ENCODE peak calls at places on chromosomes 5 and 9, in four cellular contexts. T, P, M and Q are unnamed samples.

GRCh38 chr9:69933445-69933844 is 110.2 kb upstream of the MAMDC2 start:
- DNase-seq in T (no peak), M (no peak), P (no peak), Q (no peak)

GRCh38 chr9:124843635-124844034 is 9.6 kb upstream of the WDR38 start:
- DNase-seq in M (no peak), T (no peak), P (no peak), Q (no peak)

GRCh38 chr9:92650839-92651621 is 18.9 kb downstream of the IPPK start:
- DNase-seq in M (peak), T (no peak), P (no peak), Q (no peak)

GRCh38 chr5:16522096-16522495 is 56.5 kb upstream of the ZNF622 start:
- DNase-seq in T (no peak), P (no peak), M (no peak), Q (no peak)

GRCh38 chr9:126454795-126455194 is 128.2 kb downstream of the MVB12B start:
- DNase-seq in M (no peak), T (no peak), P (no peak), Q (no peak)

GRCh38 chr5:17282283-17283120 is 65.1 kb downstream of the BASP1 start:
- DNase-seq in T (no peak), M (no peak), P (no peak), Q (no peak)

GRCh38 chr5:171484460-171484899 is 65.0 kb downstream of the FGF18 start:
- DNase-seq in M (no peak), T (peak), P (no peak), Q (no peak)

GRCh38 chr5:98108497-98108896 is 665.0 kb upstream of the RGMB start:
- DNase-seq in T (no peak), P (no peak), M (peak), Q (no peak)

GRCh38 chr9:95874303-95874988 is 1.0 kb upstream of the ERCC6L2 start:
- DNase-seq in P (no peak), M (peak), T (no peak), Q (peak)

GRCh38 chr5:149514512-149514911 is 36.7 kb downstream of the CSNK1A1 start:
- DNase-seq in M (no peak), T (no peak), P (no peak), Q (no peak)

GRCh38 chr9:78775889-78776288 is 479.0 kb downstream of the PSAT1 start:
- DNase-seq in P (no peak), M (no peak), T (no peak), Q (no peak)

GRCh38 chr5:154042751-154043150 is 4.0 kb downstream of the MFAP3 start:
- DNase-seq in P (no peak), M (no peak), T (no peak), Q (no peak)

DNA sequence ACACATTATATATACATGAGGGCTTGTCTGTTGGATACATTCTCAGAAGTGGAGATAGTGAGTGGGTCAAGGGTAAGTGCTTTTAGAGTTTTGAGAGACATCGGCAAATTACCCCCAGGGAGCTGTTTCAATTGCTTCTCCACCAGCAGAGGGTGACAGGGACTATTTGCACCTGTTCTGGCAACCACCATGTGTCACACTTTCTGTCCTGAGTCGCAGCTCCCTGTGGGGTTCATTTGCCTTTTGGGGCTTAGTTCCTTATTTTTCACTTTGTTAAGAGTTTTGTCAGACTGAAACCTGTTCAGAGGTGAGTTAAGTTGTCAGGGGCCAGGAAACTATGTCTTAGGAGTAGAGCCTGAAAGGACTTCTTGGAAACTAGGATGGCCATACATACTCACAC is 20.1 kb upstream of the SLC36A1 start:
- DNase-seq in T (no peak), M (no peak), P (no peak), Q (no peak)
- H3K4me3 ChIP-seq in T (no peak), M (no peak), P (no peak), Q (no peak)

GRCh38 chr5:6732634-6733410 is 19.6 kb downstream of the TENT4A start:
- DNase-seq in M (peak), T (no peak), P (no peak), Q (no peak)
- H3K4me3 ChIP-seq in M (peak), T (no peak), P (no peak), Q (no peak)

GRCh38 chr5:168434746-168435321 is 51.4 kb upstream of the RARS1 start:
- DNase-seq in M (peak), P (no peak), T (no peak), Q (no peak)
- H3K4me3 ChIP-seq in M (no peak), P (no peak), T (no peak), Q (no peak)

DNA sequence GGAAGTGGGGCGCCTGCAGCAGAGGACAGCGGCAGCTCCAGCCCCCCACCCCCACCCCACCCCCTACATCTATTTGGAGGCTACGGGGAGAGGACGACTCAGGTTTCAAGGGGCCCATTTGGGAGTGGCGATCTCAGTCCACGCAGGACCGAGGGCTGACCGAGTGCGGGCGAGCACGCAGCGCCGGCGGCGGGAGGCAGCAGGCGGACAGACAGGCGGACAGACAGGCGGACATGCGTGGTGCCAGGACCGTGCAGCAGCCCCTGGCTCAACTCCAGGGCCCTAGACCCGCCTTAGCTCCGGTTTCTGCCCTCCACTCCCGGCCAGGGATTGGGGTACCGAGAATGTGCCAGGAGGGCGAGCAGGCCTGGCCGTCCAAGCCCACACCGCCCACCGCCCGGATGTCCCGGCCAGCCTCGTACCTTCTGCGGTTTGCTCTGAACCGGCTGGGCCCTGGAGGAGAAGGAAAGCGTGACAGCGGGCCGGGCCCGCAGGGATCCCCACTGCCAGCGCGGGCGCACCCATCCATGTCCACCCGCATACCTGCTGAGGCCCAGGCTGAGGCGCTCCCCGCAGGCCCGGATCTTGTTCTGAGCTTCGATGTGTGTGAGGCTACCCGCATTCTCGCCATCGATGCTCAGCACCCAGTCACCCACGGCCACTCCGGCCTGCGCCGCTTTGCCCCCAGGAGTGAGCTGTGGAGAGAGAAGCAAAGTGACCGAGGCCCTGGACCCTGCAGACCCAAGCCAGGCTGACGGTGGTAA is 5.2 kb downstream of the PDLIM7 start:
- DNase-seq in T (no peak), P (no peak), M (no peak), Q (no peak)
- H3K4me3 ChIP-seq in T (no peak), P (peak), M (no peak), Q (no peak)

GRCh38 chr9:134881313-134881670 is 682 bp downstream of the FCN2 start:
- DNase-seq in M (no peak), T (no peak), P (no peak), Q (no peak)

GRCh38 chr9:134880484-134881312 is at the start of gene FCN2:
- DNase-seq in P (no peak), T (peak), M (no peak), Q (no peak)

GRCh38 chr9:134883040-134883782 is 2.6 kb downstream of the FCN2 start:
- DNase-seq in M (no peak), T (no peak), P (no peak), Q (no peak)

GRCh38 chr9:134884492-134884891 is 3.9 kb downstream of the FCN2 start:
- DNase-seq in P (no peak), M (no peak), T (no peak), Q (no peak)

DNA sequence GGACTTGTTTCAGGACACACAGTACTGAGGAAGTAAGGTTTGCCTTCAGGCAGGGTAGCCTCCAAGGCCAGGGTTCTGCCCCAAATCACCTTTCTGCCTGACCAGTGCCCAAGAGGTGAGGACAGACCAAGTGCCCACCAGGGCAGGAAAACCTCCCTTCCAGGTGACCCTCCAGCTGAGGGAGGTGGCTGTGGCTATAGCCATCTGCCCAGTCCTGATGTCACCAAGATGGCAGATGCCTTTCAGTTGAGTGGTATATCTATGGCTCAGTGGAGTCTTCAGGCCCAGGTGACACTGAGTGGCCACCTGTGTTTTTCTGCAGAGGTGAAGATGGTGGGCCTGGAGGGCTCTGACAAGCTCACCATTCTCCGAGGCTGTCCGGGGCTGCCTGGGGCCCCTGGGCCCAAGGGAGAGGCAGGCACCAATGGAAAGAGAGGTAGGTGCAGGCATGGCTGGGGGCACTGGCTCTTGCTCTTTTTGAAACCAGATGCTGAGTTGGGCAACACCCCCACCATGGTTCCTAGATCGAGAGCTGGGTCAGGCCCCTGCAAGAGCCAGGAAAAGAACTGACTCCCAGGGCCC is 1.7 kb downstream of the FCN2 start:
- DNase-seq in T (no peak), P (no peak), M (no peak), Q (no peak)
- H3K4me3 ChIP-seq in T (no peak), P (no peak), M (no peak), Q (no peak)